ENCODE peak calls at places on chromosome 11, in seven cellular contexts. A is brain pericyte, F is NCI-H2171, K is Daoy, T is cerebellar cortex, S is mucosa of descending colon, P is DMS153. H is an unnamed sample.

GRCh38 chr11:111938687-111939160 is 1.6 kb downstream of the DIXDC1 start:
- DNase-seq in K (peak; percentile 49), T (peak; percentile 95), P (no peak), S (no peak), A (no peak), F (no peak), H (no peak)

GRCh38 chr11:11243790-11244469 is 109.1 kb downstream of the CSNK2A3 start:
- DNase-seq in T (no peak), S (no peak), A (no peak), K (peak; percentile 43), P (peak; percentile 83), F (no peak), H (no peak)

GRCh38 chr11:130022799-130023198 is 20.2 kb upstream of the PRDM10 start:
- DNase-seq in S (no peak), P (no peak), A (no peak), K (no peak), T (no peak), F (no peak), H (no peak)

GRCh38 chr11:14341968-14342367 is 17.0 kb downstream of the RRAS2 start:
- DNase-seq in F (no peak), S (no peak), P (no peak), K (no peak), A (no peak), T (no peak), H (no peak)

GRCh38 chr11:65743928-65744698 is 23.5 kb upstream of the RNASEH2C start:
- DNase-seq in F (no peak), S (peak; percentile 72), K (peak; percentile 40), P (no peak), A (no peak), T (peak; percentile 39), H (no peak)

GRCh38 chr11:112785717-112786116 is 175.5 kb upstream of the NCAM1 start:
- DNase-seq in A (no peak), F (no peak), K (peak; percentile 44), S (no peak), T (no peak), P (no peak), H (no peak)

GRCh38 chr11:110716361-110716760 is 4.1 kb upstream of the ARHGAP20 start:
- DNase-seq in A (no peak), T (no peak), F (no peak), S (no peak), P (no peak), K (no peak), H (no peak)

GRCh38 chr11:92685049-92685448 is 284.4 kb upstream of the MTNR1B start:
- DNase-seq in P (no peak), A (no peak), F (no peak), T (no peak), S (no peak), K (no peak), H (no peak)

GRCh38 chr11:128424867-128425285 is 162.5 kb downstream of the ETS1 start:
- DNase-seq in P (peak; percentile 91), F (no peak), A (no peak), K (peak; percentile 56), S (peak; percentile 88), T (no peak), H (no peak)

GRCh38 chr11:396948-397548 is 3.0 kb downstream of the PKP3 start:
- DNase-seq in K (peak; percentile 87), T (peak; percentile 74), P (no peak), S (peak; percentile 55), F (no peak), A (no peak), H (no peak)

GRCh38 chr11:69576069-69576782 is 64.7 kb upstream of the CCND1 start:
- DNase-seq in K (no peak), S (no peak), A (no peak), P (no peak), F (no peak), T (no peak), H (no peak)

GRCh38 chr11:12535321-12535720 is 138.9 kb upstream of the TEAD1 start:
- DNase-seq in K (no peak), S (no peak), F (no peak), T (no peak), A (no peak), P (no peak), H (no peak)

GRCh38 chr11:64759722-64760719 is at the start of gene PYGM:
- DNase-seq in T (peak; percentile 88), A (peak; percentile 69), K (no peak), P (no peak), F (no peak), S (peak; percentile 56), H (no peak)

GRCh38 chr11:69201764-69202370 is 46.1 kb downstream of the SMIM38 start:
- DNase-seq in A (no peak), S (no peak), T (no peak), K (no peak), F (no peak), P (no peak), H (no peak)

GRCh38 chr11:1696608-1697570 is at the start of gene KRTAP5-6:
- DNase-seq in A (no peak), K (no peak), T (no peak), P (no peak), F (no peak), S (no peak), H (no peak)

GRCh38 chr11:66743271-66743968 is 14.4 kb upstream of the SPTBN2 start:
- DNase-seq in K (peak; percentile 9), T (peak; percentile 90), F (no peak), S (peak; percentile 89), A (no peak), P (no peak), H (no peak)

GRCh38 chr11:12724301-12725046 is 50.3 kb downstream of the TEAD1 start:
- DNase-seq in A (peak; percentile 87), P (peak; percentile 99), K (peak; percentile 92), T (no peak), F (no peak), S (peak; percentile 80), H (no peak)

GRCh38 chr11:47216141-47216798 is 1.5 kb downstream of the DDB2 start:
- DNase-seq in A (no peak), P (peak; percentile 11), F (no peak), S (peak; percentile 58), K (peak; percentile 88), T (peak; percentile 57), H (no peak)

GRCh38 chr11:130415719-130416536 is 12.5 kb downstream of the ADAMTS8 start:
- DNase-seq in F (no peak), K (no peak), P (no peak), A (no peak), S (no peak), T (no peak), H (no peak)

GRCh38 chr11:70303070-70303469 is 32.6 kb downstream of the PPFIA1 start:
- DNase-seq in F (no peak), P (no peak), A (no peak), K (no peak), T (no peak), S (no peak), H (no peak)

GRCh38 chr11:118226781-118227180 is 2.0 kb upstream of the JAML start:
- DNase-seq in T (no peak), S (no peak), P (no peak), F (no peak), A (no peak), K (no peak), H (no peak)

GRCh38 chr11:102685769-102686168 is 19.8 kb downstream of the MMP27 start:
- DNase-seq in S (no peak), P (no peak), A (no peak), T (no peak), K (no peak), F (no peak), H (no peak)

GRCh38 chr11:17719028-17719939 is at the start of gene MYOD1:
- DNase-seq in S (no peak), A (no peak), P (no peak), F (no peak), K (peak; percentile 26), T (no peak), H (no peak)

GRCh38 chr11:8408151-8408930 is 144.7 kb upstream of the LMO1 start:
- DNase-seq in F (no peak), P (no peak), S (no peak), K (no peak), A (no peak), T (no peak), H (no peak)

GRCh38 chr11:65448418-65449196 is 26.0 kb downstream of the NEAT1 start:
- DNase-seq in P (no peak), S (peak; percentile 32), A (no peak), F (no peak), K (no peak), T (peak; percentile 69), H (no peak)

GRCh38 chr11:22491826-22492225 is 133.8 kb downstream of the FANCF start:
- DNase-seq in T (peak; percentile 20), A (no peak), K (peak; percentile 48), F (peak; percentile 96), S (no peak), P (no peak), H (peak; percentile 89)

GRCh38 chr11:57426754-57427691 is at the start of gene SLC43A3:
- DNase-seq in P (peak; percentile 25), K (peak; percentile 92), T (peak; percentile 41), A (no peak), F (no peak), S (peak; percentile 78), H (peak; percentile 8)

GRCh38 chr11:60985991-60986915 is 14.8 kb downstream of the CD6 start:
- DNase-seq in T (no peak), P (no peak), A (no peak), K (peak; percentile 46), F (no peak), S (peak; percentile 60), H (no peak)

GRCh38 chr11:103545551-103545950 is 436.3 kb downstream of the DYNC2H1 start:
- DNase-seq in T (no peak), K (no peak), F (no peak), P (no peak), A (no peak), S (no peak), H (no peak)

GRCh38 chr11:120522021-120522420 is 10.5 kb downstream of the GRIK4 start:
- DNase-seq in P (no peak), F (no peak), S (no peak), K (no peak), T (no peak), A (no peak), H (no peak)

GRCh38 chr11:74749127-74749964 is 697 bp downstream of the RNF169 start:
- DNase-seq in T (peak; percentile 34), S (peak; percentile 78), K (peak; percentile 62), A (no peak), P (peak; percentile 34), F (no peak), H (no peak)

H was measured in DMS 273 treated with DMSO at 0.1 percent for 48 hours.